ENCODE peak calls at places on chromosomes 11 and 22, in six cellular contexts. P is left ventricle myocardium inferior, C is left ventricle myocardium superior, N is posterior cingulate gyrus, Y is body of pancreas, X is mesendoderm. O is an unnamed sample.
A peak's percentile ranks its signal among the peaks of the same experiment; 100 is the strongest.

GRCh38 chr11:17273668-17274321 is 2.7 kb upstream of the NUCB2 start:
- DNase-seq in P (no peak), C (no peak), N (no peak), Y (no peak), X (peak; percentile 87), O (peak; percentile 67)

GRCh38 chr22:47195676-47196492 is 433.4 kb downstream of the TBC1D22A start:
- DNase-seq in P (no peak), C (no peak), N (peak; percentile 63), Y (peak; percentile 11), X (no peak), O (no peak)

GRCh38 chr11:14320020-14320419 is 39.0 kb downstream of the RRAS2 start:
- DNase-seq in P (no peak), C (no peak), N (no peak), Y (no peak), X (no peak), O (no peak)

GRCh38 chr22:40055143-40055926 is 60.6 kb downstream of the FAM83F start:
- DNase-seq in P (no peak), C (no peak), N (no peak), Y (no peak), X (peak; percentile 82), O (no peak)

GRCh38 chr11:19995131-19995530 is 165.1 kb downstream of the DBX1 start:
- DNase-seq in P (no peak), C (no peak), N (no peak), Y (peak; percentile 60), X (no peak), O (peak; percentile 87)

GRCh38 chr11:7703785-7704184 is 2.5 kb downstream of the OVCH2 start:
- DNase-seq in P (no peak), C (no peak), N (no peak), Y (no peak), X (no peak), O (peak; percentile 61)

GRCh38 chr11:118961189-118961588 is 5.1 kb downstream of the UPK2 start:
- DNase-seq in P (no peak), C (no peak), N (no peak), Y (no peak), X (no peak), O (no peak)

GRCh38 chr11:112655386-112655785 is 305.8 kb upstream of the NCAM1 start:
- DNase-seq in P (peak; percentile 87), C (peak; percentile 89), N (peak; percentile 95), Y (peak; percentile 23), X (peak; percentile 3), O (no peak)

GRCh38 chr22:49660321-49660720 is 167.4 kb downstream of the BRD1 start:
- DNase-seq in P (no peak), C (peak; percentile 6), N (peak; percentile 67), Y (no peak), X (no peak), O (no peak)

GRCh38 chr11:77381749-77382693 is 80.5 kb upstream of the GDPD4 start:
- DNase-seq in P (no peak), C (no peak), N (no peak), Y (no peak), X (no peak), O (no peak)

GRCh38 chr22:18005201-18005926 is 19.0 kb downstream of the MICAL3 start:
- DNase-seq in P (no peak), C (no peak), N (no peak), Y (no peak), X (no peak), O (no peak)

GRCh38 chr11:109423860-109424190 is 1.8 kb downstream of the C11orf87 start:
- DNase-seq in P (no peak), C (no peak), N (peak; percentile 61), Y (no peak), X (no peak), O (no peak)

GRCh38 chr22:37174964-37175363 is 13.1 kb downstream of the C1QTNF6 start:
- DNase-seq in P (no peak), C (no peak), N (no peak), Y (no peak), X (no peak), O (peak; percentile 29)

GRCh38 chr22:37248251-37248650 is 4.2 kb upstream of the RAC2 start:
- DNase-seq in P (no peak), C (no peak), N (no peak), Y (no peak), X (no peak), O (peak; percentile 26)

GRCh38 chr11:78841451-78842060 is 266.9 kb upstream of the NARS2 start:
- DNase-seq in P (no peak), C (no peak), N (no peak), Y (no peak), X (peak; percentile 31), O (no peak)

O was measured in islet precursor cell.